ENCODE peak calls at places on chromosome 7, in ten cellular contexts. One of them, this sample, is unnamed.

GRCh38 chr7:148383651-148384050 is 206.9 kb upstream of the C7orf33 start:
- DNase-seq in B cell: no peak
- DNase-seq in hepatocyte: no peak
- DNase-seq in GM23338: no peak
- DNase-seq in esophagus squamous epithelium: no peak
- DNase-seq in IMR-90: no peak
- DNase-seq in right atrium auricular region: no peak
- DNase-seq in heart right ventricle: no peak
- DNase-seq in tibial artery: no peak
- DNase-seq in progenitor cell of endocrine pancreas: no peak
- DNase-seq in this sample: no peak

GRCh38 chr7:36287371-36288241 is 102.1 kb upstream of the ANLN start:
- DNase-seq in esophagus squamous epithelium: no peak
- DNase-seq in IMR-90: no peak
- DNase-seq in right atrium auricular region: no peak
- DNase-seq in GM23338: no peak
- DNase-seq in B cell: peak
- DNase-seq in progenitor cell of endocrine pancreas: no peak
- DNase-seq in heart right ventricle: no peak
- DNase-seq in hepatocyte: no peak
- DNase-seq in tibial artery: no peak
- DNase-seq in this sample: no peak

GRCh38 chr7:117630907-117631564 is 151.2 kb downstream of the CFTR start:
- DNase-seq in heart right ventricle: no peak
- DNase-seq in tibial artery: no peak
- DNase-seq in esophagus squamous epithelium: no peak
- DNase-seq in progenitor cell of endocrine pancreas: no peak
- DNase-seq in B cell: no peak
- DNase-seq in GM23338: peak
- DNase-seq in IMR-90: no peak
- DNase-seq in right atrium auricular region: no peak
- DNase-seq in hepatocyte: no peak
- DNase-seq in this sample: no peak

GRCh38 chr7:16040381-16040780 is 353.9 kb upstream of the MEOX2 start:
- DNase-seq in B cell: no peak
- DNase-seq in GM23338: no peak
- DNase-seq in IMR-90: no peak
- DNase-seq in heart right ventricle: no peak
- DNase-seq in esophagus squamous epithelium: no peak
- DNase-seq in hepatocyte: no peak
- DNase-seq in tibial artery: no peak
- DNase-seq in progenitor cell of endocrine pancreas: no peak
- DNase-seq in right atrium auricular region: no peak
- DNase-seq in this sample: no peak

GRCh38 chr7:96169439-96169838 is 152.5 kb downstream of the SLC25A13 start:
- DNase-seq in tibial artery: no peak
- DNase-seq in esophagus squamous epithelium: no peak
- DNase-seq in GM23338: no peak
- DNase-seq in right atrium auricular region: no peak
- DNase-seq in progenitor cell of endocrine pancreas: no peak
- DNase-seq in IMR-90: no peak
- DNase-seq in heart right ventricle: no peak
- DNase-seq in B cell: no peak
- DNase-seq in hepatocyte: no peak
- DNase-seq in this sample: no peak

GRCh38 chr7:30933124-30933893 is 21.7 kb downstream of the AQP1 start:
- DNase-seq in progenitor cell of endocrine pancreas: no peak
- DNase-seq in right atrium auricular region: peak
- DNase-seq in B cell: no peak
- DNase-seq in esophagus squamous epithelium: no peak
- DNase-seq in IMR-90: no peak
- DNase-seq in tibial artery: peak
- DNase-seq in GM23338: peak
- DNase-seq in heart right ventricle: no peak
- DNase-seq in hepatocyte: peak
- DNase-seq in this sample: no peak

GRCh38 chr7:121832347-121832746 is 40.6 kb upstream of the PTPRZ1 start:
- DNase-seq in esophagus squamous epithelium: no peak
- DNase-seq in GM23338: no peak
- DNase-seq in IMR-90: no peak
- DNase-seq in heart right ventricle: no peak
- DNase-seq in right atrium auricular region: no peak
- DNase-seq in B cell: no peak
- DNase-seq in hepatocyte: no peak
- DNase-seq in progenitor cell of endocrine pancreas: no peak
- DNase-seq in tibial artery: no peak
- DNase-seq in this sample: no peak

GRCh38 chr7:133575726-133576125 is 322.8 kb downstream of the EXOC4 start:
- DNase-seq in B cell: no peak
- DNase-seq in right atrium auricular region: no peak
- DNase-seq in IMR-90: no peak
- DNase-seq in progenitor cell of endocrine pancreas: no peak
- DNase-seq in esophagus squamous epithelium: no peak
- DNase-seq in heart right ventricle: no peak
- DNase-seq in GM23338: no peak
- DNase-seq in hepatocyte: no peak
- DNase-seq in tibial artery: no peak
- DNase-seq in this sample: no peak

GRCh38 chr7:87878208-87878735 is 2.0 kb downstream of the DBF4 start:
- DNase-seq in hepatocyte: no peak
- DNase-seq in tibial artery: no peak
- DNase-seq in heart right ventricle: no peak
- DNase-seq in GM23338: no peak
- DNase-seq in B cell: no peak
- DNase-seq in IMR-90: peak
- DNase-seq in esophagus squamous epithelium: no peak
- DNase-seq in right atrium auricular region: no peak
- DNase-seq in progenitor cell of endocrine pancreas: no peak
- DNase-seq in this sample: no peak

GRCh38 chr7:51950811-51951210 is 634.2 kb upstream of the COBL start:
- DNase-seq in tibial artery: no peak
- DNase-seq in hepatocyte: no peak
- DNase-seq in B cell: no peak
- DNase-seq in heart right ventricle: no peak
- DNase-seq in right atrium auricular region: no peak
- DNase-seq in esophagus squamous epithelium: no peak
- DNase-seq in GM23338: peak
- DNase-seq in progenitor cell of endocrine pancreas: no peak
- DNase-seq in IMR-90: no peak
- DNase-seq in this sample: no peak

GRCh38 chr7:45663167-45663921 is 89.2 kb downstream of the ADCY1 start:
- DNase-seq in B cell: no peak
- DNase-seq in tibial artery: no peak
- DNase-seq in hepatocyte: peak
- DNase-seq in progenitor cell of endocrine pancreas: no peak
- DNase-seq in GM23338: peak
- DNase-seq in heart right ventricle: peak
- DNase-seq in right atrium auricular region: peak
- DNase-seq in esophagus squamous epithelium: no peak
- DNase-seq in IMR-90: peak
- DNase-seq in this sample: no peak
- TF ChIP-seq CTCF in B cell: peak
- TF ChIP-seq CTCF in tibial artery: peak
- TF ChIP-seq CTCF in hepatocyte: peak
- TF ChIP-seq CTCF in progenitor cell of endocrine pancreas: peak
- TF ChIP-seq CTCF in GM23338: peak
- TF ChIP-seq CTCF in heart right ventricle: peak
- TF ChIP-seq CTCF in right atrium auricular region: peak
- TF ChIP-seq CTCF in esophagus squamous epithelium: peak
- TF ChIP-seq CTCF in IMR-90: peak
- TF ChIP-seq CTCF in this sample: peak

GRCh38 chr7:8363407-8364015 is 69.9 kb upstream of the NXPH1 start:
- DNase-seq in B cell: no peak
- DNase-seq in heart right ventricle: no peak
- DNase-seq in hepatocyte: no peak
- DNase-seq in IMR-90: no peak
- DNase-seq in right atrium auricular region: no peak
- DNase-seq in tibial artery: no peak
- DNase-seq in progenitor cell of endocrine pancreas: no peak
- DNase-seq in GM23338: no peak
- DNase-seq in esophagus squamous epithelium: no peak
- DNase-seq in this sample: no peak

GRCh38 chr7:8360564-8361153 is 72.8 kb upstream of the NXPH1 start:
- DNase-seq in GM23338: no peak
- DNase-seq in tibial artery: no peak
- DNase-seq in heart right ventricle: no peak
- DNase-seq in right atrium auricular region: no peak
- DNase-seq in progenitor cell of endocrine pancreas: no peak
- DNase-seq in esophagus squamous epithelium: no peak
- DNase-seq in B cell: no peak
- DNase-seq in IMR-90: no peak
- DNase-seq in hepatocyte: no peak
- DNase-seq in this sample: no peak

GRCh38 chr7:8362723-8363369 is 70.6 kb upstream of the NXPH1 start:
- DNase-seq in esophagus squamous epithelium: no peak
- DNase-seq in tibial artery: no peak
- DNase-seq in GM23338: peak
- DNase-seq in IMR-90: no peak
- DNase-seq in progenitor cell of endocrine pancreas: no peak
- DNase-seq in heart right ventricle: no peak
- DNase-seq in B cell: no peak
- DNase-seq in right atrium auricular region: no peak
- DNase-seq in hepatocyte: no peak
- DNase-seq in this sample: no peak

DNA sequence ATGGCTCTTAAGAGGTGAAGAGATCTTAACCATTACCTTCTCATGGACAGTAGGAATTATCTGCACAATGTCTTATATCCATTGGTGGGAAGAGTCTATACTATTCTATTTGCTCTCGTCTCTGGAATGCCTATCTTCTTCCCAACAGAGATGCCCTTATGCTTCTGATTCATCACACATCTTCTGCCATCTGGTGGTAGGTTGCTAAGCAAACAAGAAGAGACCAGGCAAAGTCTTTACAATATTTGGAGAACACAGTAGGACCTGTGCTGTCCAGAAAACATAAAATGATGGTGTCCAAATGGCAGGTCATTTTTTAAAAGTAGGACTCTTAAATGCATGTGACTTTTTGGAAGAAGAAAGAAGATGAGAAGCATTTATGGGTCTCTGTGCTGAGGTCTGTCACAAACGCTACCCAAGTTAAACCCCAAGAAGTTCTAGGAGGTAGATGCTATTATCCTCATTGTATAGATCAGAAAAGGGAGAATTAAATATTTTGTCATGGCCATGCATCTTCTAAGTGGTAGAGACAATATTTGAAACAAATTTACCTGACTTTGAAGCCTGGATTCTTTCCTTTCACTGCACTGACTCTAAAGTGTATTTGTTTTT is 67.8 kb upstream of the NXPH1 start:
- DNase-seq in B cell: no peak
- DNase-seq in hepatocyte: peak
- DNase-seq in progenitor cell of endocrine pancreas: no peak
- DNase-seq in IMR-90: no peak
- DNase-seq in esophagus squamous epithelium: no peak
- DNase-seq in tibial artery: no peak
- DNase-seq in heart right ventricle: no peak
- DNase-seq in GM23338: peak
- DNase-seq in right atrium auricular region: no peak
- DNase-seq in this sample: no peak
- TF ChIP-seq CTCF in B cell: no peak
- TF ChIP-seq CTCF in hepatocyte: peak
- TF ChIP-seq CTCF in progenitor cell of endocrine pancreas: peak
- TF ChIP-seq CTCF in IMR-90: no peak
- TF ChIP-seq CTCF in esophagus squamous epithelium: no peak
- TF ChIP-seq CTCF in tibial artery: no peak
- TF ChIP-seq CTCF in heart right ventricle: peak
- TF ChIP-seq CTCF in GM23338: peak
- TF ChIP-seq CTCF in right atrium auricular region: no peak
- TF ChIP-seq CTCF in this sample: no peak

DNA sequence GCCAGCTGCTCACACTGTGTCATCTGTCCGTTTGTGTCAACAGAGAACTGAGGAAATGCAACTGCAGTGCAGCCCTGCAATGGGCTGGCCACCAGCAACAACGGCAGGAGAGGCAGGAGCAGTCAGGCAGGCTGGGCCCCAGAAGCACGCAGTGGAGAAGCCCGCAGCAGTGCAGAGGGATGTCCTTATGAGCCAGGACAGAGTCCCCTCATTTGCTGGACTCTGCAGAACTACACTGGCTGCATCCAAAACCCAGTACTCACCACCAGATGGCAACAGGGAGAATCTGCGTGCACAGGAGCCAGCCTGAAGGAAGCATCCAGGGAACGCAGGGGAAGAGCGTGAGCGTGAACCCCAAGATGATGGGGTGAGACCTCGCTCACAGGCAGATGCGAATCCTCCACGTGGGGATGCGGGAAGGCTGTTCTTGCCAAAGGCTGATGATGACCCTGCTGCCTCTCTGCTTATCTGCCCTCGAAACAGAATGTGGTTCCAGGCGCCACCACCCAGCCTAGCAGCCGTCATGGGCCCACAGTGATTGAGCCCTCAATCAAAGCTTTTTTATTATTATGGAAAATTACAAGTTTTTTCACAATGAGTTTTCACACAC is 232.1 kb downstream of the PTPRN2 start:
- DNase-seq in esophagus squamous epithelium: no peak
- DNase-seq in B cell: no peak
- DNase-seq in GM23338: peak
- DNase-seq in IMR-90: no peak
- DNase-seq in progenitor cell of endocrine pancreas: no peak
- DNase-seq in right atrium auricular region: peak
- DNase-seq in tibial artery: no peak
- DNase-seq in hepatocyte: no peak
- DNase-seq in heart right ventricle: no peak
- DNase-seq in this sample: no peak
- TF ChIP-seq CTCF in esophagus squamous epithelium: peak
- TF ChIP-seq CTCF in B cell: no peak
- TF ChIP-seq CTCF in GM23338: peak
- TF ChIP-seq CTCF in IMR-90: no peak
- TF ChIP-seq CTCF in progenitor cell of endocrine pancreas: peak
- TF ChIP-seq CTCF in right atrium auricular region: no peak
- TF ChIP-seq CTCF in tibial artery: no peak
- TF ChIP-seq CTCF in hepatocyte: peak
- TF ChIP-seq CTCF in heart right ventricle: no peak
- TF ChIP-seq CTCF in this sample: no peak

DNA sequence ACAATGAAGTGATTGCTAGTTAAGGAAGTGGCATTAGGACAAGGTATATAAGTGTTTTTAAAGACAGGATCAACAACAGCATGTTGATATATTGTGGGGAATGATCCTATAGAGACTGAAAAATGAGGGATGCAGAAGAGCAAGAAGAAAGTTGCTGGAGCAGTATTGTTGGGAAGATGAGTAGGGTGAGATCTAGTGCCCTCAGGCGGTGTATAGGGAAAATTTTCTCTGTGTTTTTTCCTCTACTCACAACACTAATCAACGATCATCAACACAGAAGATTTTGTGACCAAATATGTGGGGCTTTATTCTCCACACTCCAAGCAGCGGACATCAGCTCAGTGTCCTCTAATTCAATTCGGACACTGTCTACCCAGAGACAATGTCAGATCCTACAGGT is 9.6 kb upstream of the PTTG1IP2 start:
- DNase-seq in heart right ventricle: no peak
- DNase-seq in tibial artery: no peak
- DNase-seq in B cell: no peak
- DNase-seq in right atrium auricular region: no peak
- DNase-seq in IMR-90: peak
- DNase-seq in GM23338: peak
- DNase-seq in progenitor cell of endocrine pancreas: no peak
- DNase-seq in hepatocyte: no peak
- DNase-seq in esophagus squamous epithelium: no peak
- DNase-seq in this sample: no peak
- TF ChIP-seq CTCF in heart right ventricle: no peak
- TF ChIP-seq CTCF in tibial artery: no peak
- TF ChIP-seq CTCF in B cell: no peak
- TF ChIP-seq CTCF in right atrium auricular region: no peak
- TF ChIP-seq CTCF in IMR-90: no peak
- TF ChIP-seq CTCF in GM23338: peak
- TF ChIP-seq CTCF in progenitor cell of endocrine pancreas: peak
- TF ChIP-seq CTCF in hepatocyte: peak
- TF ChIP-seq CTCF in esophagus squamous epithelium: no peak
- TF ChIP-seq CTCF in this sample: peak